ENCODE peak calls at places on chromosomes 16 and 17, in seven cellular contexts. N is cardiac fibroblast, V is fibroblast of villous mesenchyme, M is astrocyte of the spinal cord, T is A549, Q is stomach, S is cardiac muscle cell. X is an unnamed sample.

GRCh38 chr16:57264381-57264780 is 19.3 kb downstream of the ARL2BP start:
- DNase-seq in M (no peak), T (no peak), N (no peak), S (no peak), Q (no peak), V (no peak), X (no peak)

GRCh38 chr16:4179020-4179419 is 62.8 kb upstream of the ADCY9 start:
- DNase-seq in N (peak), M (no peak), S (peak), T (no peak), V (peak), Q (no peak), X (no peak)

GRCh38 chr16:89583197-89583894 is 7.8 kb downstream of the CPNE7 start:
- DNase-seq in M (no peak), T (no peak), Q (no peak), V (no peak), S (no peak), N (no peak), X (no peak)

GRCh38 chr16:69481901-69482341 is 57.5 kb downstream of the CYB5B start:
- DNase-seq in Q (peak), S (peak), N (peak), T (no peak), V (peak), M (peak), X (no peak)

GRCh38 chr17:7588553-7589203 is 1.2 kb downstream of the SOX15 start:
- DNase-seq in N (no peak), V (no peak), S (no peak), Q (no peak), M (no peak), T (no peak), X (no peak)

GRCh38 chr17:27456681-27457404 is 595 bp downstream of the KSR1 start:
- DNase-seq in T (no peak), Q (no peak), N (no peak), V (no peak), M (no peak), S (no peak), X (no peak)

GRCh38 chr16:87100306-87101058 is 216.7 kb downstream of the C16orf95 start:
- DNase-seq in T (no peak), M (no peak), Q (no peak), V (no peak), S (no peak), N (no peak), X (no peak)

GRCh38 chr16:89026121-89026612 is 49.2 kb upstream of the CBFA2T3 start:
- DNase-seq in S (no peak), V (no peak), T (no peak), Q (no peak), M (no peak), N (peak), X (no peak)

GRCh38 chr17:40067710-40068109 is 4.9 kb downstream of the THRA start:
- DNase-seq in S (no peak), Q (no peak), N (no peak), M (no peak), V (no peak), T (no peak), X (no peak)

GRCh38 chr17:63246344-63246743 is 199.8 kb downstream of the CYB561 start:
- DNase-seq in V (peak), N (peak), M (no peak), T (no peak), Q (no peak), S (peak), X (no peak)

GRCh38 chr17:19290047-19290705 is 53.0 kb downstream of the EPN2 start:
- DNase-seq in S (no peak), M (no peak), V (no peak), N (no peak), T (no peak), Q (no peak), X (no peak)

GRCh38 chr17:75289832-75290337 is 652 bp upstream of the SLC25A19 start:
- DNase-seq in Q (peak), V (peak), S (peak), N (peak), T (no peak), M (peak), X (peak)
- TF ChIP-seq CTCF in Q (no peak), V (peak), S (peak), N (no peak), T (peak), M (no peak), X (peak)

GRCh38 chr17:80866050-80866793 is 125.4 kb upstream of the CHMP6 start:
- DNase-seq in Q (peak), V (peak), M (peak), T (peak), S (peak), N (peak), X (peak)
- TF ChIP-seq CTCF in Q (peak), V (peak), M (peak), T (peak), S (peak), N (peak), X (peak)

GRCh38 chr17:30917050-30917449 is 4.7 kb upstream of the ADAP2 start:
- DNase-seq in M (no peak), Q (no peak), S (no peak), T (no peak), V (no peak), N (no peak), X (no peak)

GRCh38 chr17:30922235-30922993 is 669 bp downstream of the ADAP2 start:
- DNase-seq in Q (no peak), N (no peak), V (no peak), M (no peak), S (no peak), T (no peak), X (peak)

GRCh38 chr17:30920683-30921543 is 832 bp upstream of the ADAP2 start:
- DNase-seq in Q (no peak), V (no peak), N (no peak), T (no peak), S (no peak), M (no peak), X (no peak)

GRCh38 chr17:30921544-30922196 is at the start of gene ADAP2:
- DNase-seq in V (no peak), N (no peak), Q (peak), M (no peak), S (peak), T (peak), X (peak)

GRCh38 chr17:30920282-30920681 is 1.5 kb upstream of the ADAP2 start:
- DNase-seq in M (peak), Q (no peak), S (no peak), N (peak), V (peak), T (peak), X (no peak)
- TF ChIP-seq CTCF in M (no peak), Q (no peak), S (no peak), N (peak), V (no peak), T (no peak), X (no peak)

GRCh38 chr17:31398381-31399275 is 7.2 kb downstream of the RAB11FIP4 start:
- DNase-seq in Q (no peak), V (no peak), N (no peak), S (no peak), M (no peak), T (no peak), X (no peak)
- TF ChIP-seq CTCF in Q (no peak), V (no peak), N (no peak), S (no peak), M (no peak), T (no peak), X (no peak)

X was measured in GM10248.